ENCODE peak calls at places on chromosomes 11 and 22, in four cellular contexts. R, N, K and A are unnamed samples. For H3K4me1, the result is how much of the 10 kb centered on the place peaks cover.

GRCh38 chr11:95500466-95500865 is 269.5 kb upstream of the SESN3 start:
- DNase-seq in R (no peak), N (no peak), K (no peak), A (no peak)

GRCh38 chr11:88482871-88483301 is 145.3 kb upstream of the CTSC start:
- DNase-seq in R (no peak), N (no peak), K (no peak), A (no peak)

GRCh38 chr11:6225896-6226295 is 8.5 kb downstream of the FHIP1B start:
- DNase-seq in R (no peak), N (no peak), K (no peak), A (peak)

GRCh38 chr11:3231851-3232744 is at the start of gene MRGPRE:
- DNase-seq in R (peak), N (peak), K (no peak), A (peak)

GRCh38 chr11:6321356-6321755 is 1.1 kb upstream of the CAVIN3 start:
- DNase-seq in R (no peak), N (peak), K (no peak), A (no peak)

GRCh38 chr11:35593143-35593542 is 25.1 kb upstream of the FJX1 start:
- DNase-seq in R (no peak), N (no peak), K (no peak), A (no peak)

GRCh38 chr11:34345991-34346480 is 11.8 kb downstream of the ABTB2 start:
- DNase-seq in R (no peak), N (no peak), K (no peak), A (no peak)

GRCh38 chr11:106632283-106632682 is 386.0 kb downstream of the GUCY1A2 start:
- DNase-seq in R (no peak), N (no peak), K (no peak), A (no peak)

GRCh38 chr11:11640152-11640551 is 18.3 kb upstream of the GALNT18 start:
- DNase-seq in R (no peak), N (no peak), K (no peak), A (no peak)

GRCh38 chr22:40853961-40854360 is 2.5 kb downstream of the ST13 start:
- DNase-seq in R (no peak), N (no peak), K (no peak), A (no peak)

GRCh38 chr22:24768537-24769374 is 5.8 kb downstream of the PIWIL3 start:
- DNase-seq in R (peak), N (peak), K (peak), A (peak)

GRCh38 chr11:62171261-62171723 is 18.7 kb upstream of the SCGB1D1 start:
- DNase-seq in R (no peak), N (peak), K (peak), A (peak)

DNA sequence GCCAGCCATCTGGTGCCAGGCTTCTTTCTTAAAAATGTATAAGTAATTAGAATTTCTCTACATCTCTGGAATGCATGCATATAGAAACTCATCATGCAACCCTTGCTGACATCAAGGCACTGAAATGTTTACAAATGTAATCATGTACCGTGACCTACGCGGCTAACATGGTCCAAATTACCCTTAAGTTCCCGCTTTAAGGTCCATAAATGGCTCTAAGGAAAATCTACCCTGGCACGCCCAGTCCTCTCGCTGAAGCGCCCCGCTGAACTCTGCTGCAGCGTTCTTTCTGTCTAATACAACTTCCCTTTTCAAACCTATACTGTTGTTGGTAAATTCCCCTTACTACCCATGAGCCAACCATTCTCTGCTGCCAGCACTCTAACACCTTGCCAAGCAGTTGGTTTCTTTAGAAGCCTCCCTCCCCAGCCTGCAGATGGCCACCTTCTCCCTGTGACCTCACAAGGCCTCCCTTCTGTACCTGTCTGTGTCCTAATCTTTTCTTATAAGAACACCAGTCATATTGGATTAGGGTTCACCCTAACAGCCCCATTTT is 13.5 kb upstream of the HMOX1 start:
- DNase-seq in R (no peak), N (no peak), K (no peak), A (peak)
- H3K4me1 ChIP-seq in R (under half), N (under half), K (under half), A (under half)

GRCh38 chr22:35380537-35381423 is at the start of gene HMOX1:
- DNase-seq in R (peak), N (peak), K (peak), A (peak)
- H3K27ac ChIP-seq in R (peak), N (peak), K (no peak), A (peak)

GRCh38 chr11:68014157-68014965 is 4.2 kb downstream of the ALDH3B1 start:
- DNase-seq in R (no peak), N (peak), K (no peak), A (peak)
- H3K4me1 ChIP-seq in R (under half), N (under half), K (under half), A (under half)

GRCh38 chr11:118175600-118176399 is 639 bp downstream of the SCN2B start:
- DNase-seq in R (no peak), N (no peak), K (no peak), A (no peak)
- H3K27ac ChIP-seq in R (no peak), N (peak), K (no peak), A (no peak)

DNA sequence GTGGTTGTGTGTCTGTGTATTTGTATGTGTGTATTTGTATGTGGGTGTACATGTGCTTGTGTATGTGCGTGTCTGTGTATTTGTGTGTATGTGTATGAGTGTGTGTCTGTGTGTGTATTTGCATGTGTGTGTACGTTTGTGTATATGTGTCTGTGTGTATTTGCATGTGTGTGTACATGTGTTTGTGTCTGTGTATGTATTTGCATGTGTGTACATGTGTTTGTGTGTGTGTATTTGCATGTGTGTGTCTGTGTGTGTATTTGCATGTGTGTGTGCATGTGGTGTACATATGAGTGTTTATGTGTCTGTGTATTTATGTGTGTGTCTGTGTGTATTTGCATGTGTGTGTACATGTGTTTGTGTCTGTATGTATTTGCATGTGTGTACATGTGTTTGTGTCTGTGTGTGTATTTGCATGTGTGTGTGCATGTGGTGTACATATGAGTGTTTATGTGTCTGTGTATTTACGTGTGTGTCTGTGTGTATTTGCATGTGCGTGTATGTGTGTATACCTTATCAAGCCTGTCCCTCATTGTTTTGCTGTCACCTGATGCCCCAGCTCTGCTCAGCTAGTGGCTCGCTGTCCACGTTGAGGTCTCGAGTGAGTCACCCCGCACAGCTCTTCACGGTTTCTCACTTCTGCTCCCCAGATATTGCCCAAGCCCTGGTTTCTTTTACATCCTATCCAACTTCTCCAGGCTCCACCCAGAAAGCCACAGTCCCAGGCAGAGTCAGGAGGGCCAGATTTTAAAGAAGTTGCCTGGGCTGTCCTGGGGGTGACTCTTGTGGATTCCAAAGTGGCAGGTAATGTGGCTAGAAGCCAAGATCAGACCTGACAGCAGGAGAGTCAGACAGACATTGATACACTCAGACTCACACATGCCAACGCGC is 15.1 kb downstream of the MB start:
- DNase-seq in R (no peak), N (no peak), K (no peak), A (no peak)
- H3K4me1 ChIP-seq in R (under half), N (under half), K (under half), A (under half)

DNA sequence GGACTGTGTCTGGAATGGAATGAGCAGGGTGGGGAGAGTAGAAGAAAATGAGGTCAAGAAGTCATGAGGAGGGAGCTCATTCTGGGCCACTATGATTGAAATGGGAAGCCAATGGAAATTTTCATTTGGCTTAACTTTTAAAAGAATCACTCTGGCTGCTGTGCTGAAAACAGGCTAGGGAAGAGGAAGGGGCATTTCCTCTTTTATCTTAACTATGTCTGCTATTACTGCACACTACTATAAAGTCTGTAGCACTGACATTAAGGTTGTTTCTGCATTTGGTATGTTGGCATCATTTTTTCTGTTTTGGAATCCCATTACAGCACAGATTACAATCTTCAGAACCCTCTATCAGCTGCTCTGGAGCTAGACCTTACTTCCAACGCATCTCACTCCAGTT is 8.2 kb downstream of the PATL1 start:
- DNase-seq in R (no peak), N (no peak), K (no peak), A (no peak)
- H3K27ac ChIP-seq in R (no peak), N (no peak), K (no peak), A (no peak)

GRCh38 chr11:128323381-128323780 is 264.0 kb downstream of the ETS1 start:
- DNase-seq in R (no peak), N (no peak), K (peak), A (peak)
- H3K4me1 ChIP-seq in R (under half), N (under half), K (half or more), A (under half)